ENCODE peak calls at places on chromosome 17, in four cellular contexts. E is heart left ventricle, K is stomach, T is tibial nerve. Z is an unnamed sample.

GRCh38 chr17:34161600-34161999 is 93.5 kb upstream of the CCL2 start:
- DNase-seq in E (no peak), K (no peak), T (no peak), Z (no peak)

GRCh38 chr17:61425682-61426481 is 26.2 kb downstream of the TBX2 start:
- DNase-seq in E (no peak), K (no peak), T (no peak), Z (no peak)

GRCh38 chr17:30920282-30920681 is 1.5 kb upstream of the ADAP2 start:
- DNase-seq in E (peak), K (no peak), T (no peak), Z (no peak)

GRCh38 chr17:29563816-29564215 is 3.0 kb downstream of the ABHD15 start:
- DNase-seq in E (no peak), K (peak), T (no peak), Z (no peak)

GRCh38 chr17:68435876-68436842 is 21.1 kb downstream of the WIPI1 start:
- DNase-seq in E (peak), K (peak), T (peak), Z (no peak)

GRCh38 chr17:38719943-38720641 is 10.0 kb upstream of the CISD3 start:
- DNase-seq in E (no peak), K (no peak), T (no peak), Z (no peak)

GRCh38 chr17:47687748-47688147 is 6.2 kb upstream of the TBKBP1 start:
- DNase-seq in E (no peak), K (no peak), T (no peak), Z (no peak)

GRCh38 chr17:2898255-2898926 is 102.2 kb downstream of the RAP1GAP2 start:
- DNase-seq in E (no peak), K (peak), T (no peak), Z (no peak)

GRCh38 chr17:55321507-55322064 is 56.8 kb downstream of the HLF start:
- DNase-seq in E (no peak), K (no peak), T (no peak), Z (no peak)

GRCh38 chr17:8059131-8059530 is 20.3 kb downstream of the ALOX15B start:
- DNase-seq in E (no peak), K (no peak), T (no peak), Z (no peak)
- H3K4me3 ChIP-seq in E (no peak), K (peak), T (no peak), Z (no peak)

GRCh38 chr17:44110823-44111633 is 12.4 kb downstream of the HDAC5 start:
- DNase-seq in E (peak), K (peak), T (peak), Z (peak)

GRCh38 chr17:44111777-44112176 is 11.7 kb downstream of the HDAC5 start:
- DNase-seq in E (no peak), K (no peak), T (no peak), Z (no peak)

GRCh38 chr17:44113868-44114840 is 9.3 kb downstream of the HDAC5 start:
- DNase-seq in E (no peak), K (no peak), T (no peak), Z (no peak)

GRCh38 chr17:44113382-44113781 is 10.1 kb downstream of the HDAC5 start:
- DNase-seq in E (no peak), K (no peak), T (no peak), Z (no peak)

GRCh38 chr17:44112284-44113280 is 10.9 kb downstream of the HDAC5 start:
- DNase-seq in E (peak), K (no peak), T (no peak), Z (no peak)
- TF ChIP-seq POLR2A in E (no peak), K (no peak), T (no peak), Z (no peak)

GRCh38 chr17:82315703-82316358 is 1.6 kb downstream of the CD7 start:
- DNase-seq in E (no peak), K (no peak), T (no peak), Z (no peak)
- H3K4me3 ChIP-seq in E (no peak), K (peak), T (no peak), Z (peak)

GRCh38 chr17:35588196-35588920 is 1.2 kb downstream of the AP2B1 start:
- DNase-seq in E (no peak), K (no peak), T (no peak), Z (no peak)

GRCh38 chr17:35587074-35587961 is at the start of gene AP2B1:
- DNase-seq in E (peak), K (peak), T (peak), Z (peak)

GRCh38 chr17:35586569-35587073 is 501 bp upstream of the AP2B1 start:
- DNase-seq in E (no peak), K (no peak), T (no peak), Z (no peak)

GRCh38 chr17:35596072-35596471 is 8.9 kb downstream of the AP2B1 start:
- DNase-seq in E (no peak), K (no peak), T (no peak), Z (no peak)

DNA sequence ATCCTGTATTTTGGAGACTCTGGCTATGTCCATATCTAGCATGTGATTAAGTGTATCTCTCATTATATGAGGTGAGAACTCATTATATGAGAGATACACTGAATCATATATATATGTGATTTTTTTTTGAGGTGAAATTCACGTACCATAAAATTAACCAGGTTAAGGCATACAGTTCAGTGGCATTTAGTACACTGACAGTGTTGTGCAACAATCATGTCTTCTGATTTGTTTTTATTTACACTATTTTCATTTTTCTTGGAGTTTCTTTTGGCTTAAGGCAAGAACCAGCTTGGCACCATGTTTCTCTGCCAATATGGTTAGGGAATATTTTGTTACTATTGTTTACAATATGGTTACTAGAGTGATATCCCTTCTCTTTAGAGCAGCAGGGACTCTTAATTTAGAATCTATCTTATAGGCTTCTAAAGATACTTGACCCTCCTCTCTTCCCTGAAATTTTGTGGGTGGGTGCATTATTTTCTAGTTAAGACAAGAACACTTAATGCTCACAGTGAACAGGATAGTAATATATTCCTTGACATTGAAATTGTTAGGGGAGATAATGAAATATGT is 3.2 kb downstream of the AP2B1 start:
- DNase-seq in E (no peak), K (no peak), T (no peak), Z (no peak)
- TF ChIP-seq POLR2A in E (no peak), K (no peak), T (no peak), Z (no peak)